ENCODE peak calls at places on chromosomes 16 and 17, in five cellular contexts. C is activated effector memory CD4-positive, alpha-beta T cell treated with Interleukin-2 at 50 U/mL for 16 hours; X is cardiac muscle cell; I is M059J; W is NCI-H1436. V is an unnamed sample.

GRCh38 chr16:67404740-67405226 is 11.5 kb upstream of the TPPP3 start:
- DNase-seq in X (no peak), I (no peak), C (no peak), W (no peak), V (no peak)

GRCh38 chr17:65531508-65532431 is 29.7 kb downstream of the AXIN2 start:
- DNase-seq in W (no peak), I (no peak), X (peak; percentile 97), C (no peak), V (peak; percentile 72)

GRCh38 chr16:70804153-70804728 is 3.3 kb upstream of the VAC14 start:
- DNase-seq in I (peak; percentile 89), W (no peak), X (peak; percentile 89), C (no peak), V (peak; percentile 85)

GRCh38 chr16:2422123-2422867 is 7.0 kb upstream of the CCNF start:
- DNase-seq in I (no peak), C (no peak), X (peak; percentile 3), W (no peak), V (no peak)

GRCh38 chr16:19338335-19338734 is 52.8 kb downstream of the CLEC19A start:
- DNase-seq in C (no peak), I (no peak), X (no peak), W (peak; percentile 1), V (no peak)

GRCh38 chr17:36850794-36851193 is 86.5 kb upstream of the LHX1 start:
- DNase-seq in W (no peak), C (no peak), I (peak; percentile 92), X (peak; percentile 67), V (peak; percentile 53)

GRCh38 chr17:63460018-63460417 is 13.9 kb upstream of the CYB561 start:
- DNase-seq in X (no peak), I (no peak), C (no peak), W (no peak), V (no peak)

GRCh38 chr17:55037828-55038227 is 69.3 kb downstream of the STXBP4 start:
- DNase-seq in I (peak; percentile 13), X (no peak), W (no peak), C (no peak), V (no peak)

GRCh38 chr16:88088161-88088581 is 136.9 kb downstream of the BANP start:
- DNase-seq in X (no peak), C (no peak), I (no peak), W (no peak), V (no peak)

GRCh38 chr16:84526794-84527485 is 22.5 kb upstream of the MEAK7 start:
- DNase-seq in I (peak; percentile 77), X (peak; percentile 55), W (no peak), C (no peak), V (peak; percentile 35)

GRCh38 chr16:69366431-69366830 is 14.8 kb upstream of the TMED6 start:
- DNase-seq in W (no peak), I (no peak), X (no peak), C (no peak), V (no peak)

GRCh38 chr16:87062569-87063442 is 254.4 kb downstream of the C16orf95 start:
- DNase-seq in C (no peak), W (peak; percentile 58), X (peak; percentile 77), I (peak; percentile 65), V (peak; percentile 71)

GRCh38 chr17:64009571-64010402 is 10.6 kb downstream of the ICAM2 start:
- DNase-seq in I (peak; percentile 44), X (no peak), W (no peak), C (no peak), V (no peak)

GRCh38 chr16:89054261-89054661 is 39.4 kb upstream of the ACSF3 start:
- DNase-seq in C (no peak), W (no peak), X (no peak), I (no peak), V (no peak)

V was measured in fibroblast of villous mesenchyme.